ENCODE peak calls at places on chromosomes 6 and 20, in six cellular contexts. L is spleen, D is SJSA1, X is mucosa of descending colon, B is fibroblast of lung, K is coronary artery. H is an unnamed sample.

GRCh38 chr6:37149750-37150149 is 20.2 kb upstream of the PIM1 start:
- DNase-seq in L (no peak), D (no peak), X (no peak), B (no peak), K (no peak), H (no peak)

GRCh38 chr6:45057711-45058110 is 270.4 kb upstream of the RUNX2 start:
- DNase-seq in L (no peak), D (peak), X (no peak), B (no peak), K (no peak), H (no peak)

GRCh38 chr6:79436232-79436631 is 101.0 kb downstream of the LCA5 start:
- DNase-seq in L (no peak), D (no peak), X (no peak), B (no peak), K (no peak), H (no peak)

GRCh38 chr6:41275489-41275888 is 11.0 kb downstream of the TREM1 start:
- DNase-seq in L (no peak), D (no peak), X (no peak), B (no peak), K (no peak), H (no peak)

GRCh38 chr6:33840064-33840926 is 36.5 kb upstream of the MLN start:
- DNase-seq in L (no peak), D (peak), X (peak), B (peak), K (no peak), H (peak)

GRCh38 chr6:45607818-45608217 is 230.1 kb upstream of the SUPT3H start:
- DNase-seq in L (no peak), D (no peak), X (no peak), B (peak), K (no peak), H (no peak)

GRCh38 chr6:167543602-167544506 is 219.0 kb downstream of the TTLL2 start:
- DNase-seq in L (no peak), D (peak), X (peak), B (peak), K (no peak), H (no peak)

GRCh38 chr6:157376706-157377230 is 4.2 kb upstream of the ZDHHC14 start:
- DNase-seq in L (no peak), D (no peak), X (no peak), B (no peak), K (no peak), H (no peak)

GRCh38 chr6:128738112-128738511 is 144.8 kb upstream of the LAMA2 start:
- DNase-seq in L (no peak), D (no peak), X (peak), B (no peak), K (no peak), H (no peak)

GRCh38 chr6:149938571-149939462 is 3.0 kb upstream of the ULBP2 start:
- DNase-seq in L (peak), D (peak), X (no peak), B (peak), K (peak), H (no peak)

GRCh38 chr6:12422848-12423247 is 132.7 kb downstream of the EDN1 start:
- DNase-seq in L (no peak), D (no peak), X (no peak), B (no peak), K (no peak), H (no peak)

GRCh38 chr6:131954775-131955107 is 3.6 kb upstream of the CCN2 start:
- DNase-seq in L (no peak), D (peak), X (peak), B (peak), K (peak), H (peak)

GRCh38 chr20:61804896-61805295 is 260.8 kb downstream of the TAF4 start:
- DNase-seq in L (peak), D (peak), X (no peak), B (peak), K (no peak), H (no peak)

DNA sequence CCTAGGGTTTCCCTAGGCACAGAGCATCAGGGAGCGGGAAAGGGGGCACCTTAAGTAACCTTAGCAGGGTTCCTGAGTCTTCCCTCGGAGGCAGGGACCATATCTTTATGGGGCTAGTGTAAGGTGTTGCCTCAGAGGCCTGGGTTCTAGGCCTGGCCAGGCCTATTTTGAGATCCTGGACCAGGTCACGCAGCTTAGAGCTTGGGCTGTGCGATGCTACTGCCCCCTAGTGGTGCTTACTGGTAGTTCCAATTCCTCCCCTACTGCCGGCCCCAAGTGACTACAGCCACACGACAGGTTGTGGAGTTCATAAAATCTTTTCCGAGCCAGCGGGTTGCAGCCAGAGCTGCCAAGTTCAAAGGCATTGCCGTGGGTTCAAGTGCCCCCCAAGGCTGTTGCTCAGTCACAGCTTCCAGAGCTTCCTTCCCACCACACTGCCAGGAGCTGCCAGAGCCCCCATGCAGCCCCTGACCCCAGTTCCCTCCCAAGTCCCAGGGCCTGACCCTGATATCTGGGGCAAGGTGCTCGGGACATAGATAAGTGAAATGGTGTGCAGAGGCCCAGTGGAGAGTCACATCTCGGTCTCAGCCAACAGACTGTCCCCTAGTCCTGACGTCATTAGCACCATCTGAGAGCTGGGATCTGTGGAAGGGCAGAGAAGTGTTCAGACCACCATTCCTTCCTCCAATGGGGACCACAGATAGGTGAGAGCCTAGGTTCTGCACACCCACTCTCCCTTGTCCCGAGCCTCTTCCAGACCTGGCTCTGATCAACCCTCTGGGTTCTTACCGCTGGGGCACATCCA is 3.3 kb downstream of the LRRC73 start:
- DNase-seq in L (peak), D (peak), X (peak), B (peak), K (no peak), H (peak)
- H3K4me3 ChIP-seq in L (no peak), D (no peak), X (no peak), B (no peak), K (no peak), H (no peak)

DNA sequence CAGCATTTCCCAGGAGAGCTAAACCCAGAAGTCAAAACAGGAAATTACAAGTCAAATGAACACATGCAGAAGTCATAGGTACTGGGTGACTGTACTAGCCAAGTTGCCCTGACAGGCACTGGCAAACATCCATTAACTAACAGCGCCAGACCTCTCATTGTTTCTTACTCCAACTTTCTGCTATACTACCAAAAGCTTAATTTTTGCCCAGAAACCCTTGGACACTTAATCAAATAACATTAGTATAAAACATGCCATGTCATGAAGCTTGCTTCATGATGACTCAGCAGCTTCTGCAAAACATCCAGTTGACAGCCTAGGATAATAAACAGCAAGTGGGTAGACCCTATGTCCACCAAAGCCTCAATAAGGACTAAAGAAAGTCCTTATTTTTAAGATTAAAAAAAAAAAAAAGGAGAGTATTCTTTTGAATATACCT is 3.5 kb downstream of the NUP153 start:
- DNase-seq in L (no peak), D (peak), X (peak), B (peak), K (no peak), H (no peak)
- H3K4me3 ChIP-seq in L (peak), D (no peak), X (no peak), B (no peak), K (no peak), H (no peak)

DNA sequence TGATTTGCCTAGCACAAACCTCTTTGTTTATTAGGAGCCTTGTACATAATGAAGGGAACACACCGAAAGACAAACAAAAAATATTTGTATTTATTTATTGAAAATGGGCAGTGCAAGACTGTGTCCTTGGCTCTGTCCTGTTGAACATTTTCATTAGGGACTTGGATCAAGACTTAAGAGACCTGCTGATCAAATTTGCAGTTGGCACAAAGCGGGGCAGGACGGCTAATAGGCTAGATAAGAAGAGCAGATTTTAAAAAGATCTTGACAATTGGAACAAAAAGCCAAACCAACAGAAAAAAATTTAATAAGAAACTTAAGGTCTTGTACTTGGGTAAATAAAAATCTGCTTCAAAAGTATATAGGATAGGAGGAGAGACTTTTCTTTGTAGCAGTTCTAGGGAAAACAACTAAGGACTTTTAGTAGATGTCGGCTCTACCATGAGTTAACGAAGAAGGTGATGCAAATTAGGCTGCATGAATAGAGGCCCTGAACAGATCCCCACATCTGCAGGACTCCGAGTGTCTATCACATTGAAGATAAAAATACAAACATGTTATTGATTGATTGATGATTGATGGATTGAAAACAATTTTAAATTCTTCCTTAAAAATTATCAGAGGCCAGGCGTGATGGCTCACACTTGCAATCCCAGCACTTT is 124.1 kb upstream of the SPACA1 start:
- DNase-seq in L (no peak), D (no peak), X (no peak), B (no peak), K (no peak), H (no peak)
- H3K4me3 ChIP-seq in L (no peak), D (no peak), X (no peak), B (no peak), K (no peak), H (no peak)

DNA sequence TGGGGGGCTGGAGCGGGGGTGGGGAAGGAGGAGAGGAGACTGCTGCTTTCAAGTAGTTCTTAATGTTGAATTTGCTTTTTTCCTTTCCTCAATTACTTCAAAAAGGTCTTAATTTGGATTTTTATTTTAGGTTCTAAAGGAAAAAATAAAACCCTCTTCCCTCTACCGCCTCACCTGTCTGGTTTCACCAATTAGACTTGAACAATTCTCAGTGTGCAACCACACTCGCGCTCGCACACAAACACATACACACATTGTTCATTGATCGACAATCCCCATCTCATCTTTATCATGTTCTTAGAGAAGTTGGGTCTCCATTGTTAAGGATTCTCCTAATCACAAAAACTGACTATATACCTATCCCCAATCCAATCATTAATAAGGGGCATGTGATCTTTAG is 97.3 kb downstream of the HFE start:
- DNase-seq in L (no peak), D (no peak), X (no peak), B (no peak), K (no peak), H (no peak)
- H3K4me3 ChIP-seq in L (no peak), D (no peak), X (no peak), B (peak), K (peak), H (peak)

H was measured in AG04449.